ENCODE peak calls at places on chromosomes 12 and 14, in seven cellular contexts. Z is GM23248; Y is AG04450; H is naive thymus-derived CD4-positive, alpha-beta T cell; F is H1; T is transverse colon; K is pancreas. P is an unnamed sample.

GRCh38 chr12:50326636-50327284 is 43.4 kb upstream of the LIMA1 start:
- DNase-seq in Z (peak; percentile 56), Y (peak; percentile 20), H (no peak), F (no peak), T (peak; percentile 50), K (peak; percentile 23), P (no peak)

GRCh38 chr12:11951209-11951608 is 119.5 kb upstream of the BCL2L14 start:
- DNase-seq in Z (no peak), Y (no peak), H (no peak), F (no peak), T (no peak), K (no peak), P (no peak)

GRCh38 chr14:89899917-89900680 is 54.4 kb downstream of the EFCAB11 start:
- DNase-seq in Z (peak; percentile 61), Y (no peak), H (peak; percentile 34), F (no peak), T (no peak), K (no peak), P (no peak)

GRCh38 chr12:56991319-56991906 is 14.9 kb downstream of the ZBTB39 start:
- DNase-seq in Z (no peak), Y (no peak), H (no peak), F (peak; percentile 33), T (peak; percentile 46), K (peak; percentile 38), P (no peak)

GRCh38 chr12:123233505-123234299 is 466 bp downstream of the MTRFR start:
- DNase-seq in Z (peak; percentile 49), Y (no peak), H (no peak), F (peak; percentile 49), T (no peak), K (no peak), P (no peak)

GRCh38 chr12:40515041-40515825 is 177.0 kb upstream of the CNTN1 start:
- DNase-seq in Z (peak; percentile 29), Y (no peak), H (no peak), F (no peak), T (no peak), K (no peak), P (no peak)

GRCh38 chr12:99619389-99620158 is 28.0 kb upstream of the GARIN6 start:
- DNase-seq in Z (peak; percentile 63), Y (peak; percentile 6), H (no peak), F (peak; percentile 56), T (no peak), K (no peak), P (no peak)

GRCh38 chr14:21455592-21455911 is 371 bp downstream of the CHD8 start:
- DNase-seq in Z (peak; percentile 81), Y (no peak), H (no peak), F (no peak), T (no peak), K (no peak), P (no peak)

GRCh38 chr14:31047503-31047902 is 21.3 kb upstream of the STRN3 start:
- DNase-seq in Z (peak; percentile 13), Y (no peak), H (no peak), F (no peak), T (no peak), K (no peak), P (no peak)

GRCh38 chr14:64760916-64761315 is 56.7 kb downstream of the PLEKHG3 start:
- DNase-seq in Z (no peak), Y (no peak), H (no peak), F (no peak), T (no peak), K (no peak), P (no peak)

GRCh38 chr12:54182086-54182485 is 6.7 kb downstream of the SMUG1 start:
- DNase-seq in Z (no peak), Y (no peak), H (no peak), F (no peak), T (no peak), K (no peak), P (no peak)

GRCh38 chr12:65881348-65881961 is 57.2 kb downstream of the HMGA2 start:
- DNase-seq in Z (peak; percentile 85), Y (no peak), H (no peak), F (no peak), T (peak; percentile 15), K (peak; percentile 27), P (no peak)

GRCh38 chr14:50007123-50007903 is 109.1 kb downstream of the VCPKMT start:
- DNase-seq in Z (no peak), Y (no peak), H (no peak), F (no peak), T (peak; percentile 83), K (no peak), P (no peak)

GRCh38 chr14:28875937-28876910 is 109.6 kb downstream of the FOXG1 start:
- DNase-seq in Z (no peak), Y (no peak), H (no peak), F (no peak), T (no peak), K (no peak), P (no peak)

DNA sequence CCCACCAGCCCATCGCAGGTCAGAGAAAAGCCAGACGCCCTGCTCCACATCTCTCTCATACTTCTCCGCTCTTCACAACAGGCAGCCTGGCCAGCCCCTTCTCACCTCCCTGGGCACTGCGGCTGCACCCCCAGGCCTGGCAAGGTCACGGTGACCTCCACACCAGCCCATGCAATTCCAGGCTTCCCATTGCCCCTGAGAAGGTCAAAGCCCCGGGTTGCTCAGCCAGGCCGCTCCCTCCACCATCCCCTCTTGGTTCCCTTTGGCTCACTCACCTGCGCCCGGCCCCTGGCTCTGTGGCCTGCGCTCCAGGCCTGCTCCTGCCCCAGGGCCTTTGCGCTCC is 55.4 kb downstream of the GALNT9 start:
- DNase-seq in Z (no peak), Y (no peak), H (no peak), F (no peak), T (no peak), K (no peak), P (no peak)
- H3K9me3 ChIP-seq in Z (no peaks in the 10 kb centered on the region), Y (peaks cover 20% of the 10 kb centered on the region), H (no peaks in the 10 kb centered on the region), F (no peaks in the 10 kb centered on the region), T (no peaks in the 10 kb centered on the region), K (no peaks in the 10 kb centered on the region), P (no peaks in the 10 kb centered on the region)

DNA sequence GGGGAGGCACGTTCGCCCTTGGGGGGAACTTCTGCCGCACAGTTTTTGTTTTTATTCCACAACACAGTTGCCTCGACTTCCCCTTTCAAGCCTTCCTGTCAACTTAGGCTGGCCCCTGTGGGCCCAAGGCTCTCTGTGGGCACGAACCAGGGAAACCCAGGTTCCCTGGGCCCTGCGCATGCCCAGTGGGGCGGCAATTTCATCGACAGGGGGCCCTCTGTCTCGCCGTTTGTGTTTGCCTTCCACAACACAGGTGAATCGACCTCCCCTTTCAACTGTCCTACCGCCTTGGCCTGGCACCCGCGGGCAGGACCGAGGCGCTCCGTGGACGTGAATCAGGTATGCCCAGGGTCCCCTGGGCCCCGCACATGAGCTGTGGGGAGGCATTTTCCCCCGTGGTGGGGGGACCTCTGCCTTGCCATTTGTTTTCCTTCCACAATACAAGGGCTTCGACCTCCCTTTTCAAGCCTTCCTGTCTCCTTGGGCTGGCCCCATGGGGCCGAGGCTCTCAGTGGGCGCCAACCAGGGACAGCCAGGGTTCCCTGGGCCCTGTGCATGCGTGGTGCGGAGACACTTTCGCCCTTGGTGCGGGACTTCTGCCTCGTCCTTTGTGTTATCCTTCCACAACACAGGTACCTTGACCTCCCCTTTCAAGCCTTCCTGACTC is 354.0 kb downstream of the ALG10 start:
- DNase-seq in Z (no peak), Y (no peak), H (no peak), F (no peak), T (no peak), K (no peak), P (no peak)
- H3K9me3 ChIP-seq in Z (no peaks in the 10 kb centered on the region), Y (peaks cover 100% of the 10 kb centered on the region), H (no peaks in the 10 kb centered on the region), F (peaks cover 85% of the 10 kb centered on the region), T (peaks cover 22% of the 10 kb centered on the region), K (no peaks in the 10 kb centered on the region), P (no peaks in the 10 kb centered on the region)

GRCh38 chr12:29044799-29045198 is 104.3 kb upstream of the FAR2 start:
- DNase-seq in Z (no peak), Y (no peak), H (no peak), F (no peak), T (no peak), K (no peak), P (no peak)

GRCh38 chr12:29039013-29039412 is 110.1 kb upstream of the FAR2 start:
- DNase-seq in Z (peak; percentile 93), Y (peak; percentile 60), H (no peak), F (no peak), T (no peak), K (no peak), P (no peak)

GRCh38 chr12:29043069-29043468 is 106.0 kb upstream of the FAR2 start:
- DNase-seq in Z (peak; percentile 83), Y (no peak), H (no peak), F (no peak), T (no peak), K (no peak), P (no peak)

GRCh38 chr12:29041621-29042020 is 107.5 kb upstream of the FAR2 start:
- DNase-seq in Z (peak; percentile 91), Y (peak; percentile 20), H (no peak), F (no peak), T (no peak), K (no peak), P (no peak)
- H3K9me3 ChIP-seq in Z (no peaks in the 10 kb centered on the region), Y (no peaks in the 10 kb centered on the region), H (no peaks in the 10 kb centered on the region), F (no peaks in the 10 kb centered on the region), T (no peaks in the 10 kb centered on the region), K (no peaks in the 10 kb centered on the region), P (no peaks in the 10 kb centered on the region)

GRCh38 chr12:45178771-45179170 is 37.1 kb upstream of the ANO6 start:
- DNase-seq in Z (no peak), Y (no peak), H (no peak), F (no peak), T (no peak), K (no peak), P (no peak)
- H3K9me3 ChIP-seq in Z (no peaks in the 10 kb centered on the region), Y (peaks cover 15% of the 10 kb centered on the region), H (no peaks in the 10 kb centered on the region), F (peaks cover 32% of the 10 kb centered on the region), T (peaks cover 25% of the 10 kb centered on the region), K (no peaks in the 10 kb centered on the region), P (peaks cover 4% of the 10 kb centered on the region)

GRCh38 chr12:98256830-98257229 is 258.6 kb upstream of the TMPO start:
- DNase-seq in Z (no peak), Y (no peak), H (no peak), F (no peak), T (no peak), K (no peak), P (no peak)
- H3K9me3 ChIP-seq in Z (no peaks in the 10 kb centered on the region), Y (no peaks in the 10 kb centered on the region), H (no peaks in the 10 kb centered on the region), F (no peaks in the 10 kb centered on the region), T (no peaks in the 10 kb centered on the region), K (no peaks in the 10 kb centered on the region), P (no peaks in the 10 kb centered on the region)

DNA sequence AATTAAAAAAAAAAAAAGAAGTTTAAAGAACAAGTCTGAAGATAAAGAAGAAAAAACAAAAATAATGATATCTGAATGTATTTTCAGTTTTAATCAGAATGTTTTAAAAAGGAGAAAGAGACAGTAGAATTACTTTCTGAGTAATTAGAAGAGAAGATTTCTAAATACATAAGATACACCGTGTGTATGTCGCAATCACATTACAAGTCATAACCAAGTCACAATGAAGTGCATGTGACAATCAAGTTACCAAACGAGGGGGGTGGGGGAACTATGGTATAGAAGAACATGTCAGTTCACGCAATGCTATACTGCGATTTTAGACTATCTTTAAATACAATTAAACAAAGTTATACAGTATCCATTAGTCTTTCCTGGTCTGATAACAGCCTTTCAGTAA is 1464.1 kb upstream of the FLRT2 start:
- DNase-seq in Z (no peak), Y (no peak), H (no peak), F (no peak), T (no peak), K (no peak), P (no peak)
- H3K9me3 ChIP-seq in Z (no peaks in the 10 kb centered on the region), Y (no peaks in the 10 kb centered on the region), H (no peaks in the 10 kb centered on the region), F (no peaks in the 10 kb centered on the region), T (no peaks in the 10 kb centered on the region), K (no peaks in the 10 kb centered on the region), P (no peaks in the 10 kb centered on the region)